ENCODE peak calls at places on chromosomes 13 and 19, in ten cellular contexts. S, B, R, T, C, Z, N, V, I and J are unnamed samples.
A peak's percentile ranks its signal among the peaks of the same experiment; 100 is the strongest.

GRCh38 chr13:49926019-49926418 is 10.1 kb downstream of the SPRYD7 start:
- DNase-seq in C (no peak), I (no peak), B (no peak), Z (no peak), S (no peak), N (no peak), R (no peak), V (no peak), T (no peak), J (no peak)

GRCh38 chr13:91142572-91142971 is 204.9 kb upstream of the MIR17HG start:
- DNase-seq in T (no peak), R (no peak), V (no peak), B (no peak), S (no peak), I (no peak), C (no peak), Z (no peak), N (no peak), J (no peak)

GRCh38 chr19:19613456-19613855 is 5.0 kb downstream of the PBX4 start:
- DNase-seq in T (no peak), N (no peak), B (no peak), S (no peak), C (no peak), R (no peak), I (peak; percentile 33), V (no peak), Z (no peak), J (no peak)

GRCh38 chr19:42325896-42326771 is 699 bp downstream of the MEGF8 start:
- DNase-seq in R (peak; percentile 32), V (no peak), N (peak; percentile 44), I (peak; percentile 10), C (no peak), T (peak; percentile 29), S (no peak), B (no peak), Z (peak; percentile 38), J (no peak)

GRCh38 chr19:33796164-33797100 is at the start of gene KCTD15:
- DNase-seq in I (peak; percentile 61), R (peak; percentile 30), Z (peak; percentile 48), S (no peak), V (peak; percentile 92), N (no peak), T (peak; percentile 67), C (no peak), B (no peak), J (no peak)

GRCh38 chr13:94707400-94708021 is 4.8 kb downstream of the SOX21 start:
- DNase-seq in V (peak; percentile 88), Z (no peak), N (no peak), S (no peak), R (no peak), C (no peak), B (no peak), I (no peak), T (no peak), J (no peak)

GRCh38 chr19:17796838-17797168 is 1.9 kb downstream of the B3GNT3 start:
- DNase-seq in S (no peak), T (no peak), R (no peak), Z (no peak), C (no peak), B (no peak), N (no peak), V (peak; percentile 0), I (no peak), J (no peak)

GRCh38 chr19:32652893-32653625 is 21.9 kb downstream of the ANKRD27 start:
- DNase-seq in V (no peak), C (no peak), I (peak; percentile 99), S (no peak), T (peak; percentile 63), B (no peak), Z (peak; percentile 81), N (no peak), R (no peak), J (peak; percentile 60)

DNA sequence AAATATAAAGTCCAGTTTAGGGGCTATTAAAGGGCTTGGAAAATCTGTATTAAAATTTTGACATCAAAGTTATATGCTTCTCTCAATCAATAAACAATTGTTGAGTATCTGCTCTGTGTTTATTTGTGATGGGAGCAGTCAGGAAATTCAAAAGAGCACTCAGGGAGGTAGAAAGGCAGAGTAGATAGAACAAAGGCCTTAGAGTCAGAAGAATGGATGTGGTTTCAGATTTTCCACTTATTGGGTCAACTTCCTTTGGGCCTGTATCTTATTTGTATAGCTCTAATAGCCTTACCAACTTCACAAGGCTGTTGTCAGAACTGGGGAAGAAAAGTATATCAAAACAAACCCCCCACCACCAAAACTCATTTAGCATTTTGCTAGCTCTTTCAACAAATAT is 302.6 kb downstream of the SPRY2 start:
- DNase-seq in S (no peak), B (no peak), V (no peak), Z (no peak), T (no peak), C (no peak), I (no peak), N (no peak), R (no peak), J (no peak)
- H3K27ac ChIP-seq in S (no peak overlapping the region), B (no peak overlapping the region), V (no peak overlapping the region), Z (no peak overlapping the region), T (no peak overlapping the region), C (no peak overlapping the region), I (no peak overlapping the region), N (no peak overlapping the region), R (no peak overlapping the region), J (no peak overlapping the region)

GRCh38 chr19:40605201-40605971 is 4.2 kb downstream of the LTBP4 start:
- DNase-seq in I (peak; percentile 87), B (peak; percentile 59), T (peak; percentile 95), R (peak; percentile 87), C (peak; percentile 81), Z (peak; percentile 72), N (peak; percentile 97), V (peak; percentile 79), S (peak; percentile 86), J (peak; percentile 88)

GRCh38 chr19:40604647-40605200 is 3.6 kb downstream of the LTBP4 start:
- DNase-seq in V (peak; percentile 34), Z (no peak), B (no peak), S (no peak), I (no peak), N (peak; percentile 40), R (no peak), T (peak; percentile 75), C (no peak), J (no peak)

GRCh38 chr19:40601061-40601973 is at the start of gene LTBP4:
- DNase-seq in Z (peak; percentile 78), C (peak; percentile 33), B (no peak), T (peak; percentile 67), I (peak; percentile 64), R (no peak), V (peak; percentile 72), N (peak; percentile 14), S (no peak), J (no peak)

GRCh38 chr19:40603071-40603718 is 2.0 kb downstream of the LTBP4 start:
- DNase-seq in I (peak; percentile 67), S (no peak), N (no peak), V (peak; percentile 85), R (no peak), C (no peak), T (peak; percentile 54), Z (no peak), B (no peak), J (no peak)

DNA sequence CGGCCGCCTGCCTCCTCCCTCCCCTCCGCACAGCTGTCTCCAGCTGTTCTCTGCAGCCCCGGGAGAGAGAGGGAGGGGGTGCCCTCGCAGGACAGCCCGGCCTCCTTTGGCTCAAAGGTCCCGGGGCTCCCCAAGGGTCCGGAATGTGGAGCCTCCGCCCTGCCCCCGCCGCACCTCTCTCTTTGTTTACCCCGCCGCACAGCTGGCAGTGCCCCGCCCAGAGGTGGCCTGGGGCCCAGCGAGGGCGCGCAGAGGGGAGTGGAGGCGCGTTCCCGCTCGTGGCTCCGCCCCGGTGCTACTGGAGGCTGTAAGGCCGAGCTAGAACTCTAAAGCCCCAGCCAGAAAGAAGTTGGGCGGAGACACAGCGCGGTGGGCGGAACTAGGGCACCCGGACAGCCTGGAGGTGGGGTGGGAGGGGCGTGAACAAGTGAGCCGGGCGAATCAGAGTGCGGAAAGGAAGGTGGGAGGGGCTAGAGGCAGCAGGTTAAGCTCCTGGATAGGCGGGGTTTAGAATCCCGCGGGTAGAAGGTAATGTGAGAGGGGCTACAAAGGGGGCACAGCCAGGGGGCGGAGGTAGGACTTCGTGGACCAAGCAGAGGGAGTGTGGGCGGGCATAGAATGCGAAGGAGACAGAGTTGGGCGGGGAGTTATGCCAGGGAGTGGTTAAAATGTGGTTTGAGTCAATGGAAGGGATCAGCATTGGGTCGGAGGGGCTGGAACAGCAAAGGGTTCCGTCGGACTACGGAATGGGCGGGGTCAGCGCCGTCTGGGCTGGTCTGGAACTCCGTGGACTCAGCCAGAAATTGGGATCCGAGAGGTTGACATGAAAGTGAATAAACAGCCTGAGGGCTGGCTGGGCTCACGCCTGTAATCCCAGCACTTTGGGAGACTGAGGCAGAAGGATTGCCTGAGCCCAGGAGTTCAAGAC is 2.8 kb downstream of the LTBP4 start:
- DNase-seq in N (peak; percentile 99), Z (peak; percentile 98), R (peak; percentile 98), B (peak; percentile 92), T (peak; percentile 100), C (peak; percentile 96), V (peak; percentile 99), I (peak; percentile 99), S (peak; percentile 96), J (peak; percentile 98)
- H3K4me1 ChIP-seq in N (peaks cover 38% of the 10 kb centered on the region), Z (peaks cover 86% of the 10 kb centered on the region), R (peaks cover 84% of the 10 kb centered on the region), B (peaks cover 71% of the 10 kb centered on the region), T (peaks cover 43% of the 10 kb centered on the region), C (peaks cover 82% of the 10 kb centered on the region), V (peaks cover 42% of the 10 kb centered on the region), I (peaks cover 48% of the 10 kb centered on the region), S (peaks cover 74% of the 10 kb centered on the region), J (peaks cover 71% of the 10 kb centered on the region)

DNA sequence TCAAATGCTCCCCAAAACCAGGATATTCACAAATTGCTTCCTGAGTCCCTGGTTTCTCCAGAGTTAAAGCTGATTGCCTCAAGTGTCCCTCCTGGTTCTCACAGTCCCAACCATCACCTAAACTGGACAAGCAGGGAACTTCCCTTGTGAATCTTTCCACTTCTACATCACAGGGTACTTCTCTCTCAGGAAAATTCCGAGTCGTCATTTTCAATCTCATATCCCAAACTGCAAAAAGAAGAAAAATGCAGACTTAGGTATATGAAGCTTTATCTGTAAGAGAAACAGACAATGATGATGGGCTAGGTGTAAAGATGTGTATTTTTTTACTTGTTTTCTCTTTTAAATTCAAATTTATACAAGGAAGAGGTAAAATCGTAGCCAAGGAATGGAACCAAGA is 21.3 kb downstream of the ZNF329 start:
- DNase-seq in T (no peak), V (no peak), C (no peak), S (no peak), B (no peak), R (no peak), N (no peak), Z (no peak), I (no peak), J (no peak)
- H3K9me3 ChIP-seq in T (peaks cover 34% of the 10 kb centered on the region), V (peaks cover 69% of the 10 kb centered on the region), C (peaks cover 77% of the 10 kb centered on the region), S (peaks cover 80% of the 10 kb centered on the region), B (peaks cover 73% of the 10 kb centered on the region), R (peaks cover 84% of the 10 kb centered on the region), N (peaks cover 4% of the 10 kb centered on the region), Z (peaks cover 100% of the 10 kb centered on the region), I (peaks cover 24% of the 10 kb centered on the region), J (peaks cover 100% of the 10 kb centered on the region)

GRCh38 chr13:73428137-73428536 is 369.3 kb downstream of the KLF5 start:
- DNase-seq in T (no peak), C (no peak), S (no peak), Z (no peak), R (no peak), I (no peak), B (no peak), V (no peak), N (no peak), J (no peak)

GRCh38 chr13:73417012-73417615 is 358.3 kb downstream of the KLF5 start:
- DNase-seq in N (no peak), R (no peak), V (peak; percentile 11), S (no peak), B (no peak), C (no peak), T (no peak), I (no peak), Z (no peak), J (peak; percentile 21)

GRCh38 chr13:73428706-73429105 is 369.9 kb downstream of the KLF5 start:
- DNase-seq in R (no peak), C (no peak), V (no peak), B (no peak), S (no peak), N (no peak), T (no peak), Z (no peak), I (no peak), J (no peak)

GRCh38 chr13:73421310-73421912 is 362.6 kb downstream of the KLF5 start:
- DNase-seq in B (no peak), V (no peak), S (no peak), I (no peak), R (no peak), C (no peak), Z (no peak), T (peak; percentile 48), N (no peak), J (no peak)

GRCh38 chr13:73422973-73423372 is 364.2 kb downstream of the KLF5 start:
- DNase-seq in C (no peak), I (no peak), R (no peak), B (no peak), N (no peak), S (no peak), Z (no peak), T (no peak), V (no peak), J (no peak)
- H3K27ac ChIP-seq in C (no peak overlapping the region), I (no peak overlapping the region), R (no peak overlapping the region), B (no peak overlapping the region), N (no peak overlapping the region), S (no peak overlapping the region), Z (no peak overlapping the region), T (no peak overlapping the region), V (no peak overlapping the region), J (no peak overlapping the region)